ENCODE peak calls at places on chromosome 3, in six cellular contexts. O is A549, Z is K562, F is heart left ventricle, R is NB4, D is testis. V is an unnamed sample.

GRCh38 chr3:43330981-43331380 is 44.6 kb downstream of the SNRK start:
- DNase-seq in O (no peak), Z (no peak), F (no peak), R (no peak), D (no peak), V (no peak)

GRCh38 chr3:186471781-186472180 is 72.4 kb downstream of the CRYGS start:
- DNase-seq in O (no peak), Z (no peak), F (no peak), R (no peak), D (no peak), V (no peak)

GRCh38 chr3:59709702-59710555 is 660.1 kb upstream of the CFAP20DC start:
- DNase-seq in O (no peak), Z (no peak), F (peak), R (peak), D (peak), V (no peak)

GRCh38 chr3:47515864-47516319 is 2.4 kb upstream of the ELP6 start:
- DNase-seq in O (no peak), Z (no peak), F (no peak), R (no peak), D (peak), V (no peak)

GRCh38 chr3:11509175-11510000 is 134.3 kb downstream of the VGLL4 start:
- DNase-seq in O (peak), Z (peak), F (peak), R (no peak), D (peak), V (peak)

GRCh38 chr3:127688416-127689265 is 15.9 kb downstream of the ABTB1 start:
- DNase-seq in O (no peak), Z (no peak), F (peak), R (no peak), D (no peak), V (no peak)

GRCh38 chr3:114660808-114661207 is 367.0 kb downstream of the TIGIT start:
- DNase-seq in O (no peak), Z (no peak), F (no peak), R (no peak), D (no peak), V (no peak)

GRCh38 chr3:119469378-119470189 is 821 bp downstream of the POGLUT1 start:
- DNase-seq in O (no peak), Z (no peak), F (no peak), R (peak), D (no peak), V (no peak)

GRCh38 chr3:188749010-188749617 is 422.7 kb upstream of the TPRG1 start:
- DNase-seq in O (peak), Z (peak), F (no peak), R (peak), D (peak), V (peak)

GRCh38 chr3:128473180-128473519 is 6.5 kb upstream of the DNAJB8 start:
- DNase-seq in O (no peak), Z (peak), F (no peak), R (no peak), D (no peak), V (no peak)

GRCh38 chr3:197392961-197393360 is 94.5 kb upstream of the DLG1 start:
- DNase-seq in O (no peak), Z (no peak), F (no peak), R (no peak), D (no peak), V (no peak)

GRCh38 chr3:45906681-45907220 is 20.4 kb downstream of the CCR9 start:
- DNase-seq in O (no peak), Z (peak), F (no peak), R (peak), D (peak), V (peak)

GRCh38 chr3:184783309-184783708 is 28.7 kb upstream of the VPS8 start:
- DNase-seq in O (no peak), Z (no peak), F (no peak), R (no peak), D (no peak), V (no peak)

GRCh38 chr3:123262868-123263267 is 61.1 kb downstream of the SEC22A start:
- DNase-seq in O (no peak), Z (no peak), F (no peak), R (no peak), D (no peak), V (no peak)

GRCh38 chr3:62586356-62586755 is 213.0 kb upstream of the FEZF2 start:
- DNase-seq in O (no peak), Z (no peak), F (no peak), R (no peak), D (no peak), V (no peak)

GRCh38 chr3:15097889-15098288 is 1.1 kb downstream of the RBSN start:
- DNase-seq in O (no peak), Z (no peak), F (no peak), R (peak), D (no peak), V (peak)

GRCh38 chr3:30260747-30261146 is 345.7 kb upstream of the TGFBR2 start:
- DNase-seq in O (no peak), Z (no peak), F (no peak), R (no peak), D (no peak), V (no peak)

GRCh38 chr3:126996905-126997304 is 14.0 kb downstream of the PLXNA1 start:
- DNase-seq in O (no peak), Z (no peak), F (no peak), R (no peak), D (no peak), V (no peak)

GRCh38 chr3:191235331-191236314 is 36.6 kb downstream of the OSTN start:
- DNase-seq in O (no peak), Z (no peak), F (no peak), R (no peak), D (no peak), V (no peak)

GRCh38 chr3:194058189-194058571 is 77.8 kb upstream of the HES1 start:
- DNase-seq in O (no peak), Z (peak), F (peak), R (peak), D (peak), V (peak)

GRCh38 chr3:157488144-157488543 is 15.1 kb downstream of the VEPH1 start:
- DNase-seq in O (peak), Z (no peak), F (no peak), R (no peak), D (no peak), V (no peak)

GRCh38 chr3:13894812-13895154 is 14.9 kb upstream of the WNT7A start:
- DNase-seq in O (no peak), Z (no peak), F (no peak), R (no peak), D (no peak), V (no peak)

GRCh38 chr3:46901061-46901460 is 23.5 kb downstream of the PTH1R start:
- DNase-seq in O (no peak), Z (no peak), F (no peak), R (no peak), D (no peak), V (no peak)

GRCh38 chr3:46667657-46668056 is 25.8 kb downstream of the ALS2CL start:
- DNase-seq in O (no peak), Z (no peak), F (peak), R (no peak), D (no peak), V (no peak)

GRCh38 chr3:120450914-120451669 is at the start of gene FSTL1:
- DNase-seq in O (no peak), Z (no peak), F (peak), R (no peak), D (peak), V (no peak)

GRCh38 chr3:126156468-126156867 is 23.9 kb downstream of the ALDH1L1 start:
- DNase-seq in O (peak), Z (peak), F (no peak), R (no peak), D (peak), V (peak)

GRCh38 chr3:124792341-124793034 is 62.2 kb downstream of the UMPS start:
- DNase-seq in O (no peak), Z (no peak), F (no peak), R (no peak), D (no peak), V (no peak)

GRCh38 chr3:129313983-129314756 is 35.5 kb downstream of the HMCES start:
- DNase-seq in O (peak), Z (no peak), F (peak), R (peak), D (no peak), V (peak)

GRCh38 chr3:118447326-118447725 is 587.3 kb downstream of the IGSF11 start:
- DNase-seq in O (no peak), Z (no peak), F (no peak), R (no peak), D (no peak), V (peak)

GRCh38 chr3:118445036-118445435 is 589.6 kb downstream of the IGSF11 start:
- DNase-seq in O (no peak), Z (no peak), F (no peak), R (no peak), D (no peak), V (no peak)
- TF ChIP-seq POLR2A in O (no peak), Z (no peak), F (no peak), R (no peak), D (no peak), V (no peak)

GRCh38 chr3:38139191-38139590 is 730 bp downstream of the MYD88 start:
- DNase-seq in O (no peak), Z (no peak), F (no peak), R (no peak), D (no peak), V (no peak)
- TF ChIP-seq POLR2A in O (no peak), Z (no peak), F (no peak), R (no peak), D (no peak), V (no peak)

GRCh38 chr3:71254251-71254650 is 329.3 kb downstream of the FOXP1 start:
- DNase-seq in O (peak), Z (no peak), F (no peak), R (no peak), D (no peak), V (no peak)

GRCh38 chr3:71252466-71252865 is 331.1 kb downstream of the FOXP1 start:
- DNase-seq in O (no peak), Z (no peak), F (no peak), R (no peak), D (no peak), V (no peak)

GRCh38 chr3:71253169-71253568 is 330.4 kb downstream of the FOXP1 start:
- DNase-seq in O (no peak), Z (no peak), F (no peak), R (no peak), D (no peak), V (no peak)

GRCh38 chr3:71250026-71250425 is 333.5 kb downstream of the FOXP1 start:
- DNase-seq in O (no peak), Z (no peak), F (no peak), R (no peak), D (no peak), V (no peak)

DNA sequence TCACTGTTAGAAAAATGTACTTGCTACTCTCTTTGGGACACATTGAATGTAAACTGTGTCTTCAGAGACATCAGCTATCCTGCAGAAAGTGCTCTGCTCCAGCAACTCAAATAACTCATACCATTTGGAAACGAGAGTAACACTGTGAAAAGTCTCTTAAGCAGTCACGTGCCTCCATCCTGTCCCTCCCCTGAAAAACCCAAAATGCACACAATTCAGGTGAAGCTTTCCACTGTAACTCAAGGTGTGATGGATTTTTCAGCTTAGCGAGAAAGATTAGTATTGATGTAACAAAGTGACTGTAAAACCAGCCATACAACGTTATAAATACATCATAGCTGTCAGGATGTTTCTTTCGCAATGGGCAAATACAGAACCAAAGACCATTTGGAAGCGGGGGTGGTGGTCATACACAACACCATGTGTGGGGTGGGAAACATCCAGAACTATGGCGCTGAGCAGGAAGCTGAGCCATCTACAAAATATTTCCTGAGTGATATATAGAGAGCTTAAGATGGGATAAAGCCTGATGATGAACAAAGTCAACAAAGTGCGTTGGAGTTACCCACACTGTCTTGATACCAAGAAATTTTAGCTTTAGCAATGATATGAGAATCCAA is 332.3 kb downstream of the FOXP1 start:
- DNase-seq in O (peak), Z (no peak), F (no peak), R (peak), D (no peak), V (no peak)
- TF ChIP-seq POLR2A in O (no peak), Z (no peak), F (no peak), R (no peak), D (no peak), V (no peak)

DNA sequence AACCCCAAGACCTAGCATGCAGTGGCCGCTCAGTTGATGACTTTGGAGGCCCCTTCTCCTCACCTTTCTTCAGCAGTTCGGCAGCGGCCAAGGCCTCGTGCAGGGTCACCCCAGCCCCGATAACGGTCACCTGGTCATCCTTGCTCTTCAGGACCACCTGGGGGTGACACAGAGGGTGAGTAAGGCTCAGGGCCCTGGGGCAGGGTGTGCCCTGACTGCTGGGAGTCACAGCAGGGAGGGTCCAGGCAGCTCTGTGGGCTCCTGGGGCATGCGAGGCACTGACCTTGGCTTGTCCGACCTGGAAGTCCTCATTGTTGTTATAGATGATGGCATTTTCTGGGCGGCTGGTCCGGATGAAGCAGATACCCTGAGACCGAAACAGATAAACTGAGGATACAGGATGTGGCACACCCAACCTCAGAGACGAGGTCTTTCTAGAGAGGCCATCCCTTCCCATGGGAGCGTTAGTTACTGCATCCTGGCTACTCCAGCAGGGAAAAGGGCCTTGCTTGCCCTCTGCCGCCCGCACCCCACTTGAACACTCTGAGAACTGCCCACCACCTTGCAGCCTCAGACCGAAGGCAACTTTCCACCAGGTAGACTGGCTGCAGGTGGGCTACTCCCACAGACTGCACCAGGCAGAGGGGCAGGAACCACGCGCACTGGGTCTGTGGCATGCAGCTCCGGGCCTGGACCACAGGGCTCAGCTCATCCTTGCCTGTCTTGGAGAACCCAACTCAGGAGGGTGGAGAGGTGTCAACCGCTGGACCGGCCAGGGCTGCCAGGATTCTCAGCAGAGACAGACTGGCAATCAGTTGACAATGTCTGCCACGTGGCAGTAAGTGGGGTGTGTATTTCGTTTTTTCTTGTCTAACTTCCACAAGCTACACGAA is 27.6 kb downstream of the TKT start:
- DNase-seq in O (no peak), Z (no peak), F (no peak), R (no peak), D (no peak), V (no peak)
- TF ChIP-seq POLR2A in O (no peak), Z (no peak), F (no peak), R (no peak), D (no peak), V (no peak)

GRCh38 chr3:171218069-171218468 is 191.5 kb upstream of the SLC2A2 start:
- DNase-seq in O (no peak), Z (no peak), F (no peak), R (peak), D (no peak), V (no peak)
- TF ChIP-seq POLR2A in O (no peak), Z (no peak), F (no peak), R (no peak), D (no peak), V (no peak)

DNA sequence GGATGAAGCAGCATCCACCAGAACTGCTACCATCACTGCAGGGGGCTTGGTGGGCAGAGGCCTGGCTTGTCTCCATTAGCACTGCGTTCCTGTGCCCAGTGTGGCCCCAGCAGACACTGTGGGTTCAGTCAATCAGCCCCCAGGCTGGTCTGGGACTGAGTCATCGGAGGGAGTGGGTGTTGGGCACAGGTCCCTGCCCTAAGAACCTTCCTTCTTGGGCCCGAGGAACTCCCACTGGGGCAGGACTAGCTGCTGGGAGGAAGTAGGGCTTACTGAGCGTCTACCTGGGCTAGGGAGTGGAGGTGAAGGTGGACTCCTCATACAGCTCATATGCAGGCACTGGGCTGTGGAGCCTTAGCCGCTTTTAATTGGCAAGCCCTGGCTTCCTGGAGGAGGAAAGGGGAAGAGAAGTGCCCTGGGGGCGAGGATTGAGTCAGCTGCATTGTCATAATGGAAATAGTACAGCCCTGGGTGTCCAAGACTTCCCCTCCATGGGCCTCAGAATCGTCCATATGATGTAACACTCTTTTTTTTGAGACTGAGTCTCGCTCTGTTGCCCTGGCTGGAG is 1.4 kb upstream of the PPM1M start:
- DNase-seq in O (no peak), Z (no peak), F (no peak), R (peak), D (no peak), V (no peak)
- TF ChIP-seq POLR2A in O (no peak), Z (no peak), F (no peak), R (no peak), D (no peak), V (peak)

V was measured in erythroblast.